ENCODE peak calls at places on chromosome 19, in seven cellular contexts. One of them, this sample, is unnamed.

GRCh38 chr19:4455742-4456565 is 1.6 kb downstream of the UBXN6 start:
- DNase-seq in H1: no peak
- DNase-seq in HCT116: no peak
- DNase-seq in K562: peak
- DNase-seq in HepG2: peak
- DNase-seq in SK-N-SH: peak
- DNase-seq in GM12878: no peak
- DNase-seq in this sample: no peak

GRCh38 chr19:28426902-28427232 is 786.1 kb downstream of the UQCRFS1 start:
- DNase-seq in H1: no peak
- DNase-seq in HCT116: no peak
- DNase-seq in K562: peak
- DNase-seq in HepG2: no peak
- DNase-seq in SK-N-SH: no peak
- DNase-seq in GM12878: no peak
- DNase-seq in this sample: peak

GRCh38 chr19:40154121-40154680 is 37.0 kb upstream of the MAP3K10 start:
- DNase-seq in H1: no peak
- DNase-seq in HCT116: no peak
- DNase-seq in K562: no peak
- DNase-seq in HepG2: no peak
- DNase-seq in SK-N-SH: no peak
- DNase-seq in GM12878: no peak
- DNase-seq in this sample: no peak

GRCh38 chr19:55304980-55305379 is 20.2 kb downstream of the TMEM150B start:
- DNase-seq in H1: no peak
- DNase-seq in HCT116: no peak
- DNase-seq in K562: peak
- DNase-seq in HepG2: no peak
- DNase-seq in SK-N-SH: no peak
- DNase-seq in GM12878: no peak
- DNase-seq in this sample: no peak

GRCh38 chr19:16447015-16447384 is 24.8 kb downstream of the EPS15L1 start:
- DNase-seq in H1: no peak
- DNase-seq in HCT116: no peak
- DNase-seq in K562: peak
- DNase-seq in HepG2: peak
- DNase-seq in SK-N-SH: no peak
- DNase-seq in GM12878: peak
- DNase-seq in this sample: no peak

GRCh38 chr19:15871570-15871969 is 26.3 kb downstream of the CYP4F2 start:
- DNase-seq in H1: no peak
- DNase-seq in HCT116: peak
- DNase-seq in K562: peak
- DNase-seq in HepG2: no peak
- DNase-seq in SK-N-SH: no peak
- DNase-seq in GM12878: no peak
- DNase-seq in this sample: peak

GRCh38 chr19:34667349-34668076 is 9.4 kb downstream of the SCGB2B2 start:
- DNase-seq in H1: no peak
- DNase-seq in HCT116: no peak
- DNase-seq in K562: no peak
- DNase-seq in HepG2: peak
- DNase-seq in SK-N-SH: no peak
- DNase-seq in GM12878: no peak
- DNase-seq in this sample: no peak

GRCh38 chr19:33052352-33052972 is 12.2 kb downstream of the RHPN2 start:
- DNase-seq in H1: no peak
- DNase-seq in HCT116: no peak
- DNase-seq in K562: no peak
- DNase-seq in HepG2: peak
- DNase-seq in SK-N-SH: no peak
- DNase-seq in GM12878: no peak
- DNase-seq in this sample: no peak

GRCh38 chr19:3479819-3480215 is 508 bp downstream of the SMIM24 start:
- DNase-seq in H1: no peak
- DNase-seq in HCT116: no peak
- DNase-seq in K562: peak
- DNase-seq in HepG2: no peak
- DNase-seq in SK-N-SH: peak
- DNase-seq in GM12878: no peak
- DNase-seq in this sample: no peak

GRCh38 chr19:47618771-47619170 is 9.8 kb downstream of the BICRA start:
- DNase-seq in H1: no peak
- DNase-seq in HCT116: no peak
- DNase-seq in K562: no peak
- DNase-seq in HepG2: no peak
- DNase-seq in SK-N-SH: no peak
- DNase-seq in GM12878: no peak
- DNase-seq in this sample: no peak

GRCh38 chr19:45766919-45767346 is 2.1 kb downstream of the SIX5 start:
- DNase-seq in H1: no peak
- DNase-seq in HCT116: no peak
- DNase-seq in K562: no peak
- DNase-seq in HepG2: no peak
- DNase-seq in SK-N-SH: no peak
- DNase-seq in GM12878: no peak
- DNase-seq in this sample: no peak

GRCh38 chr19:29364224-29364726 is 151.3 kb upstream of the UQCRFS1 start:
- DNase-seq in H1: no peak
- DNase-seq in HCT116: no peak
- DNase-seq in K562: no peak
- DNase-seq in HepG2: no peak
- DNase-seq in SK-N-SH: no peak
- DNase-seq in GM12878: no peak
- DNase-seq in this sample: no peak

GRCh38 chr19:38199340-38199739 is 24.7 kb downstream of the DPF1 start:
- DNase-seq in H1: no peak
- DNase-seq in HCT116: no peak
- DNase-seq in K562: no peak
- DNase-seq in HepG2: no peak
- DNase-seq in SK-N-SH: no peak
- DNase-seq in GM12878: no peak
- DNase-seq in this sample: no peak

GRCh38 chr19:52028780-52029123 is 573 bp upstream of the ZNF614 start:
- DNase-seq in H1: no peak
- DNase-seq in HCT116: no peak
- DNase-seq in K562: no peak
- DNase-seq in HepG2: no peak
- DNase-seq in SK-N-SH: peak
- DNase-seq in GM12878: no peak
- DNase-seq in this sample: no peak

GRCh38 chr19:48135411-48135810 is 24.8 kb upstream of the PLA2G4C start:
- DNase-seq in H1: no peak
- DNase-seq in HCT116: no peak
- DNase-seq in K562: peak
- DNase-seq in HepG2: no peak
- DNase-seq in SK-N-SH: peak
- DNase-seq in GM12878: no peak
- DNase-seq in this sample: no peak

GRCh38 chr19:41957838-41958366 is 1.2 kb downstream of the RABAC1 start:
- DNase-seq in H1: peak
- DNase-seq in HCT116: peak
- DNase-seq in K562: peak
- DNase-seq in HepG2: peak
- DNase-seq in SK-N-SH: peak
- DNase-seq in GM12878: no peak
- DNase-seq in this sample: peak

GRCh38 chr19:39307233-39307821 is 11.1 kb downstream of the IFNL1 start:
- DNase-seq in H1: no peak
- DNase-seq in HCT116: no peak
- DNase-seq in K562: no peak
- DNase-seq in HepG2: no peak
- DNase-seq in SK-N-SH: no peak
- DNase-seq in GM12878: no peak
- DNase-seq in this sample: peak

GRCh38 chr19:10625003-10625761 is at the start of gene SLC44A2:
- DNase-seq in H1: no peak
- DNase-seq in HCT116: peak
- DNase-seq in K562: peak
- DNase-seq in HepG2: no peak
- DNase-seq in SK-N-SH: peak
- DNase-seq in GM12878: no peak
- DNase-seq in this sample: no peak
- TF ChIP-seq YY1 in H1: peak
- TF ChIP-seq YY1 in HCT116: peak
- TF ChIP-seq YY1 in K562: no peak
- TF ChIP-seq YY1 in HepG2: no peak
- TF ChIP-seq YY1 in SK-N-SH: no peak
- TF ChIP-seq YY1 in GM12878: no peak
- TF ChIP-seq YY1 in this sample: no peak

GRCh38 chr19:1258707-1259205 is 10.4 kb downstream of the MIDN start:
- DNase-seq in H1: no peak
- DNase-seq in HCT116: no peak
- DNase-seq in K562: no peak
- DNase-seq in HepG2: no peak
- DNase-seq in SK-N-SH: no peak
- DNase-seq in GM12878: no peak
- DNase-seq in this sample: no peak
- H3K4me3 ChIP-seq in H1: no peak
- H3K4me3 ChIP-seq in HCT116: peak
- H3K4me3 ChIP-seq in K562: no peak
- H3K4me3 ChIP-seq in HepG2: peak
- H3K4me3 ChIP-seq in SK-N-SH: no peak
- H3K4me3 ChIP-seq in GM12878: peak
- H3K4me3 ChIP-seq in this sample: no peak

GRCh38 chr19:17718988-17719711 is at the start of gene MAP1S:
- DNase-seq in H1: peak
- DNase-seq in HCT116: no peak
- DNase-seq in K562: peak
- DNase-seq in HepG2: peak
- DNase-seq in SK-N-SH: peak
- DNase-seq in GM12878: no peak
- DNase-seq in this sample: peak

GRCh38 chr19:17720487-17720839 is 1.2 kb downstream of the MAP1S start:
- DNase-seq in H1: no peak
- DNase-seq in HCT116: no peak
- DNase-seq in K562: no peak
- DNase-seq in HepG2: no peak
- DNase-seq in SK-N-SH: no peak
- DNase-seq in GM12878: no peak
- DNase-seq in this sample: no peak

GRCh38 chr19:17721821-17722220 is 2.5 kb downstream of the MAP1S start:
- DNase-seq in H1: no peak
- DNase-seq in HCT116: no peak
- DNase-seq in K562: no peak
- DNase-seq in HepG2: no peak
- DNase-seq in SK-N-SH: no peak
- DNase-seq in GM12878: no peak
- DNase-seq in this sample: no peak

GRCh38 chr19:17718467-17718987 is 753 bp upstream of the MAP1S start:
- DNase-seq in H1: no peak
- DNase-seq in HCT116: no peak
- DNase-seq in K562: no peak
- DNase-seq in HepG2: no peak
- DNase-seq in SK-N-SH: no peak
- DNase-seq in GM12878: no peak
- DNase-seq in this sample: no peak

GRCh38 chr19:17719730-17720486 is 628 bp downstream of the MAP1S start:
- DNase-seq in H1: no peak
- DNase-seq in HCT116: no peak
- DNase-seq in K562: no peak
- DNase-seq in HepG2: no peak
- DNase-seq in SK-N-SH: peak
- DNase-seq in GM12878: no peak
- DNase-seq in this sample: no peak
- TF ChIP-seq YY1 in H1: no peak
- TF ChIP-seq YY1 in HCT116: no peak
- TF ChIP-seq YY1 in K562: no peak
- TF ChIP-seq YY1 in HepG2: no peak
- TF ChIP-seq YY1 in SK-N-SH: no peak
- TF ChIP-seq YY1 in GM12878: no peak
- TF ChIP-seq YY1 in this sample: no peak

GRCh38 chr19:6587998-6588507 is 2.9 kb downstream of the CD70 start:
- DNase-seq in H1: no peak
- DNase-seq in HCT116: no peak
- DNase-seq in K562: no peak
- DNase-seq in HepG2: no peak
- DNase-seq in SK-N-SH: no peak
- DNase-seq in GM12878: no peak
- DNase-seq in this sample: no peak
- H3K4me3 ChIP-seq in H1: peak
- H3K4me3 ChIP-seq in HCT116: no peak
- H3K4me3 ChIP-seq in K562: no peak
- H3K4me3 ChIP-seq in HepG2: no peak
- H3K4me3 ChIP-seq in SK-N-SH: peak
- H3K4me3 ChIP-seq in GM12878: peak
- H3K4me3 ChIP-seq in this sample: peak

DNA sequence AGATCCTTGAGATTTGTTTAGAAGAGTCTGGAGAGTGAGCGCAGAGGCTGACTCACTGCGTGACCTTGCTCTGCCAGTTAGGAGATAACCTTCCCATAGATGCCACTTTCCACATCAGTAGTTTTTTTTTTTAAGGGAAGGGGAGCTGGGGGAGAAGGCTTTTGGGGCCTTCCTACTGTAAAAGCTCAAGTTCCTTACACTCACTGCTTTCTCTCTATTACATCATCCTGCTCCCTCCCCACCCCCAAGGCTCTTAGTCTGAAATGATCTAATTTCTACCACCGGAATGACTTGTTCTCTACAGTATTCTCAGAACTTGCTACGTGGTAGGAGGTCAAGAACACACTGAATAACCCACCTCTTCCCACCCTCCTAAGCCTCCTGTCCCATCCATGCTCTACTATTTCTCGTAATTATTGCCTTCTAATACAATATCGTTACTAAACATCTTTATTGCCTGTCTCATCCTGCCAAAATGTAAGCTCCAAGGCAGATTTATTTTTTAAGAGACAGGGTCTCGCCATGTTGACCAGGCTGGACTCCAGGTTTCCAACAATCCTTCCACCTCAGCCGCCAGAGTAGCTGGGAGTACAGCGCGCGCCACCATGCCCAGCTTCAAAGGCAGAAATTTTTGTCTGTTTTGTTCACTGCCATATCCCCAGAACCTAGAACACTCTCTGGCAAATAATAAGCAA is 1.2 kb downstream of the LONP1 start:
- DNase-seq in H1: no peak
- DNase-seq in HCT116: peak
- DNase-seq in K562: peak
- DNase-seq in HepG2: peak
- DNase-seq in SK-N-SH: no peak
- DNase-seq in GM12878: peak
- DNase-seq in this sample: no peak
- TF ChIP-seq YY1 in H1: no peak
- TF ChIP-seq YY1 in HCT116: no peak
- TF ChIP-seq YY1 in K562: no peak
- TF ChIP-seq YY1 in HepG2: no peak
- TF ChIP-seq YY1 in SK-N-SH: no peak
- TF ChIP-seq YY1 in GM12878: no peak
- TF ChIP-seq YY1 in this sample: no peak

GRCh38 chr19:12052057-12052570 is 647 bp downstream of the ZNF878 start:
- DNase-seq in H1: no peak
- DNase-seq in HCT116: no peak
- DNase-seq in K562: no peak
- DNase-seq in HepG2: no peak
- DNase-seq in SK-N-SH: peak
- DNase-seq in GM12878: no peak
- DNase-seq in this sample: no peak
- H3K4me3 ChIP-seq in H1: peak
- H3K4me3 ChIP-seq in HCT116: no peak
- H3K4me3 ChIP-seq in K562: peak
- H3K4me3 ChIP-seq in HepG2: peak
- H3K4me3 ChIP-seq in SK-N-SH: peak
- H3K4me3 ChIP-seq in GM12878: peak
- H3K4me3 ChIP-seq in this sample: peak

This sample was measured in NT2/D1.